ENCODE peak calls at places on chromosome 19, in nine cellular contexts. V is CD8-positive, alpha-beta memory T cell; A is hepatic stellate cell; G is NCI-H774; B is hypothalamus; F is central memory CD4-positive, alpha-beta T cell; P is spleen; Y is fibroblast of lung; C is fibroblast of the aortic adventitia. D is an unnamed sample.

GRCh38 chr19:51365211-51366049 is 758 bp downstream of the ETFB start:
- DNase-seq in A (peak), V (no peak), Y (peak), B (peak), C (peak), P (no peak), F (peak), G (no peak), D (no peak)

GRCh38 chr19:1582201-1582600 is 10.5 kb downstream of the MBD3 start:
- DNase-seq in B (no peak), P (no peak), C (no peak), G (peak), Y (no peak), A (no peak), V (no peak), F (no peak), D (no peak)

GRCh38 chr19:17220207-17220758 is 5.1 kb downstream of the USE1 start:
- DNase-seq in Y (peak), A (peak), V (no peak), F (no peak), B (no peak), G (no peak), C (peak), P (no peak), D (no peak)

GRCh38 chr19:15249912-15250634 is 17.8 kb upstream of the EPHX3 start:
- DNase-seq in V (no peak), P (no peak), B (no peak), Y (peak), G (no peak), A (peak), C (peak), F (no peak), D (no peak)

GRCh38 chr19:489418-490196 is 6.7 kb upstream of the MADCAM1 start:
- DNase-seq in Y (peak), F (no peak), A (no peak), P (no peak), G (no peak), V (no peak), B (peak), C (peak), D (peak)

GRCh38 chr19:3767050-3767449 is 4.6 kb downstream of the MRPL54 start:
- DNase-seq in C (no peak), P (no peak), B (no peak), V (no peak), Y (no peak), F (no peak), G (no peak), A (no peak), D (no peak)

GRCh38 chr19:681029-681626 is 4.9 kb downstream of the FSTL3 start:
- DNase-seq in G (peak), B (no peak), Y (no peak), F (peak), V (peak), A (no peak), C (no peak), P (peak), D (peak)

GRCh38 chr19:18488403-18488723 is 33.5 kb downstream of the ELL start:
- DNase-seq in F (no peak), V (no peak), C (peak), B (peak), Y (no peak), G (no peak), A (peak), P (peak), D (no peak)

GRCh38 chr19:54536956-54537355 is 34.3 kb downstream of the LAIR2 start:
- DNase-seq in C (no peak), P (no peak), G (no peak), V (no peak), Y (no peak), B (no peak), A (no peak), F (no peak), D (no peak)

GRCh38 chr19:20558011-20558410 is 7.6 kb downstream of the ZNF737 start:
- DNase-seq in Y (no peak), V (no peak), C (no peak), G (no peak), F (no peak), A (no peak), P (no peak), B (peak), D (no peak)

GRCh38 chr19:55112781-55113569 is 4.5 kb downstream of the PPP1R12C start:
- DNase-seq in G (no peak), C (no peak), V (no peak), B (no peak), Y (no peak), P (no peak), F (no peak), A (no peak), D (no peak)

GRCh38 chr19:48806518-48806817 is 4.4 kb downstream of the BCAT2 start:
- DNase-seq in V (peak), F (peak), A (no peak), C (no peak), Y (no peak), B (no peak), G (no peak), P (no peak), D (peak)

GRCh38 chr19:53485046-53486004 is 17.8 kb downstream of the ZNF813 start:
- DNase-seq in V (no peak), G (no peak), B (no peak), A (no peak), Y (no peak), F (no peak), P (no peak), C (no peak), D (no peak)

GRCh38 chr19:55069137-55069858 is 6.3 kb upstream of the RDH13 start:
- DNase-seq in G (no peak), V (no peak), Y (peak), B (no peak), F (peak), C (peak), A (peak), P (no peak), D (no peak)

GRCh38 chr19:19050104-19050503 is 13.7 kb upstream of the SLC25A42 start:
- DNase-seq in F (no peak), C (no peak), P (no peak), V (no peak), G (no peak), A (no peak), Y (no peak), B (no peak), D (no peak)

GRCh38 chr19:51689751-51690358 is 3.3 kb upstream of the SPACA6 start:
- DNase-seq in B (peak), A (no peak), F (no peak), Y (peak), V (no peak), C (peak), G (peak), P (peak), D (no peak)

GRCh38 chr19:43738780-43739211 is 16.0 kb downstream of the SMG9 start:
- DNase-seq in V (no peak), P (no peak), B (no peak), G (no peak), A (no peak), Y (no peak), C (peak), F (no peak), D (no peak)

GRCh38 chr19:43790587-43790986 is 9.8 kb upstream of the KCNN4 start:
- DNase-seq in V (no peak), C (no peak), F (no peak), G (no peak), Y (no peak), A (no peak), P (no peak), B (no peak), D (no peak)

GRCh38 chr19:45279587-45280192 is 28.6 kb downstream of the MARK4 start:
- DNase-seq in P (no peak), Y (no peak), F (no peak), G (no peak), A (no peak), V (no peak), B (no peak), C (no peak), D (no peak)

GRCh38 chr19:13083627-13084026 is 19.0 kb downstream of the LYL1 start:
- DNase-seq in V (no peak), P (no peak), G (no peak), C (no peak), A (no peak), F (no peak), Y (no peak), B (peak), D (no peak)

GRCh38 chr19:1862424-1863307 is 713 bp downstream of the KLF16 start:
- DNase-seq in F (peak), V (peak), Y (no peak), B (peak), C (no peak), G (peak), P (peak), A (no peak), D (no peak)

GRCh38 chr19:4229179-4229931 is at the start of gene EBI3:
- DNase-seq in V (no peak), F (no peak), A (peak), C (peak), G (no peak), B (peak), P (peak), Y (peak), D (no peak)

GRCh38 chr19:41910992-41911888 is 17.0 kb downstream of the ERFL start:
- DNase-seq in B (no peak), C (no peak), P (no peak), A (no peak), Y (no peak), V (no peak), G (no peak), F (no peak), D (no peak)

GRCh38 chr19:44603201-44603945 is 10.0 kb upstream of the IGSF23 start:
- DNase-seq in G (no peak), B (no peak), V (no peak), F (no peak), P (no peak), Y (peak), A (peak), C (peak), D (no peak)

GRCh38 chr19:43674630-43674982 is 4.6 kb upstream of the PLAUR start:
- DNase-seq in B (no peak), V (no peak), Y (peak), P (no peak), F (no peak), G (no peak), C (peak), A (peak), D (no peak)

GRCh38 chr19:13833330-13834265 is 38.4 kb downstream of the ZSWIM4 start:
- DNase-seq in A (peak), Y (peak), G (peak), P (peak), F (peak), V (peak), B (peak), C (peak), D (peak)

GRCh38 chr19:56942749-56943148 is 102.2 kb upstream of the PEG3 start:
- DNase-seq in A (no peak), G (no peak), C (no peak), V (no peak), Y (no peak), P (peak), F (peak), B (no peak), D (no peak)

GRCh38 chr19:41376241-41376997 is at the start of gene TMEM91:
- DNase-seq in G (peak), P (peak), V (no peak), Y (peak), A (no peak), C (peak), F (no peak), B (no peak), D (no peak)

GRCh38 chr19:13938361-13939027 is at the start of gene PODNL1:
- DNase-seq in B (no peak), Y (peak), G (no peak), F (no peak), A (peak), C (peak), V (no peak), P (no peak), D (no peak)

GRCh38 chr19:50414850-50415660 is 3.7 kb upstream of the SPIB start:
- DNase-seq in V (peak), C (peak), G (no peak), P (peak), B (peak), A (peak), Y (peak), F (peak), D (peak)

GRCh38 chr19:46872967-46873366 is 12.2 kb downstream of the ARHGAP35 start:
- DNase-seq in V (no peak), P (no peak), F (no peak), B (no peak), Y (no peak), A (no peak), G (no peak), C (no peak), D (no peak)

GRCh38 chr19:14673088-14673487 is 1.6 kb downstream of the ADGRE3 start:
- DNase-seq in B (no peak), G (no peak), P (no peak), V (no peak), C (no peak), F (no peak), A (no peak), Y (no peak), D (no peak)

D was measured in frontal cortex.